ENCODE peak calls at places on chromosomes 3 and 15, in seven cellular contexts. Q is H1, Y is HCT116, N is HepG2, I is SK-N-SH, W is K562, T is GM12878. J is an unnamed sample.

GRCh38 chr3:193972816-193973215 is 163.1 kb upstream of the HES1 start:
- DNase-seq in N (no peak), I (no peak), W (no peak), T (no peak), Y (no peak), Q (no peak), J (no peak)

GRCh38 chr15:73344051-73344450 is 24.7 kb downstream of the HCN4 start:
- DNase-seq in Q (no peak), T (no peak), I (no peak), N (no peak), Y (no peak), W (no peak), J (no peak)

GRCh38 chr3:38009807-38010591 is 19.4 kb downstream of the VILL start:
- DNase-seq in Q (no peak), I (no peak), N (no peak), Y (no peak), T (no peak), W (no peak), J (no peak)

GRCh38 chr3:104279617-104280016 is 1087.1 kb upstream of the ALCAM start:
- DNase-seq in Q (no peak), I (no peak), Y (no peak), W (no peak), N (no peak), T (no peak), J (no peak)

GRCh38 chr3:186425788-186426730 is 64.0 kb upstream of the DGKG start:
- DNase-seq in N (no peak), Q (peak; percentile 42), I (no peak), Y (no peak), T (no peak), W (no peak), J (peak; percentile 64)

GRCh38 chr3:47664519-47664918 is 85.9 kb upstream of the CSPG5 start:
- DNase-seq in W (peak; percentile 34), T (no peak), I (peak; percentile 33), N (peak; percentile 14), Y (peak; percentile 18), Q (no peak), J (no peak)

GRCh38 chr15:58444658-58445332 is 13.0 kb downstream of the LIPC start:
- DNase-seq in Y (no peak), T (no peak), N (no peak), I (no peak), Q (no peak), W (no peak), J (no peak)

GRCh38 chr3:60584250-60584649 is 667.0 kb downstream of the FHIT start:
- DNase-seq in I (no peak), N (no peak), Y (no peak), T (no peak), W (no peak), Q (no peak), J (no peak)

GRCh38 chr15:25862087-25862468 is 1.0 kb downstream of the ATP10A start:
- DNase-seq in Y (no peak), W (no peak), Q (no peak), N (no peak), I (no peak), T (no peak), J (peak; percentile 59)

GRCh38 chr3:31934866-31935265 is 46.2 kb downstream of the OSBPL10 start:
- DNase-seq in Q (no peak), N (no peak), I (no peak), T (no peak), Y (no peak), W (no peak), J (peak; percentile 67)

GRCh38 chr15:55434989-55435825 is 26.9 kb downstream of the PIERCE2 start:
- DNase-seq in I (peak; percentile 68), T (no peak), N (peak; percentile 54), Q (peak; percentile 35), Y (peak; percentile 42), W (peak; percentile 76), J (peak; percentile 41)

GRCh38 chr3:133124511-133124910 is 86.3 kb downstream of the TMEM108 start:
- DNase-seq in T (no peak), W (peak; percentile 39), Q (no peak), N (no peak), Y (no peak), I (peak; percentile 58), J (no peak)

GRCh38 chr3:129756871-129757270 is 136.6 kb downstream of the TMCC1 start:
- DNase-seq in N (no peak), T (no peak), Y (no peak), Q (no peak), W (no peak), I (no peak), J (no peak)

GRCh38 chr3:46168583-46168982 is 39.5 kb downstream of the CCR1 start:
- DNase-seq in I (no peak), N (no peak), Y (no peak), Q (no peak), W (no peak), T (no peak), J (no peak)

GRCh38 chr3:185824467-185825378 is at the start of gene IGF2BP2:
- DNase-seq in W (peak; percentile 87), Q (peak; percentile 79), T (no peak), I (peak; percentile 61), Y (no peak), N (peak; percentile 74), J (peak; percentile 94)

GRCh38 chr15:78455749-78456148 is 17.7 kb downstream of the IREB2 start:
- DNase-seq in W (peak; percentile 31), T (no peak), N (no peak), Y (no peak), I (no peak), Q (no peak), J (no peak)

GRCh38 chr3:127822166-127822835 is at the start of gene MGLL:
- DNase-seq in N (no peak), T (no peak), Q (peak; percentile 60), W (no peak), Y (no peak), I (peak; percentile 78), J (no peak)

GRCh38 chr3:125443923-125444322 is 68.8 kb upstream of the ZNF148 start:
- DNase-seq in Y (no peak), W (no peak), N (no peak), T (no peak), I (no peak), Q (no peak), J (no peak)

GRCh38 chr3:128805771-128806170 is 73.6 kb upstream of the ACAD9 start:
- DNase-seq in I (no peak), W (peak; percentile 26), T (no peak), N (no peak), Y (no peak), Q (no peak), J (no peak)

GRCh38 chr3:171788546-171789351 is 21.5 kb downstream of the PLD1 start:
- DNase-seq in I (no peak), N (peak; percentile 63), Q (no peak), Y (no peak), T (no peak), W (peak; percentile 46), J (no peak)

GRCh38 chr3:4898454-4899313 is 80.6 kb upstream of the BHLHE40 start:
- DNase-seq in Y (peak; percentile 18), T (peak; percentile 53), W (peak; percentile 72), N (no peak), I (no peak), Q (no peak), J (no peak)

GRCh38 chr3:55000946-55001345 is 73.1 kb upstream of the LRTM1 start:
- DNase-seq in I (no peak), T (no peak), W (no peak), N (no peak), Y (no peak), Q (no peak), J (no peak)

GRCh38 chr3:55002416-55002930 is 74.6 kb upstream of the LRTM1 start:
- DNase-seq in N (no peak), Q (no peak), Y (no peak), I (no peak), T (no peak), W (no peak), J (no peak)

GRCh38 chr3:54999801-55000200 is 71.9 kb upstream of the LRTM1 start:
- DNase-seq in T (no peak), W (no peak), Q (no peak), I (no peak), N (no peak), Y (no peak), J (no peak)

GRCh38 chr3:54999159-54999558 is 71.3 kb upstream of the LRTM1 start:
- DNase-seq in I (no peak), Y (no peak), W (peak; percentile 22), Q (no peak), T (no peak), N (peak; percentile 2), J (no peak)

DNA sequence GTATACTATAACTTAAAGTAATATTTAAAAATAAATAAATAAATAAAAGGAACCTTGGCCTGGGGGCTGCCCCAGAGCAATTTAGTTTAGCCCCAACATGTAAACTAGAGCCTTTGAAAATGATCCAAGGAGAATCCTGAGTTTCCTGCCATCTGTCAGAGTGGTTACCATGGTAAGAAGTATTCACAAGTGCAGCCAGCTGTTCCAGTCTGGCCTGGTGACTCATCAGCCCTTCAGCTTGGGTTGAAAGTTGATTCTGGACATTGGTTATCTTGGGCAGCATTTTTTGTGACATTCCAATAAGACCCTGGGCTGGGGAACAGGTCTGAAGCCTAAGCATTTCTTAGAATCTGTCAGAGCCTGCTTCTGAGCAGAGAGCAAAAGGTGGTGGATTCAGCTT is 72.7 kb upstream of the LRTM1 start:
- DNase-seq in Y (no peak), Q (no peak), T (no peak), W (no peak), I (peak; percentile 15), N (no peak), J (peak; percentile 1)
- TF ChIP-seq JUND in Y (no peak), Q (peak; percentile 24), T (no peak), W (no peak), I (peak; percentile 85), N (no peak), J (no peak)

GRCh38 chr3:2301361-2301760 is 202.7 kb downstream of the CNTN4 start:
- DNase-seq in I (peak; percentile 51), W (no peak), N (no peak), T (no peak), Q (no peak), Y (no peak), J (no peak)

GRCh38 chr3:2300938-2301337 is 202.3 kb downstream of the CNTN4 start:
- DNase-seq in Y (no peak), W (no peak), N (no peak), Q (no peak), I (peak; percentile 44), T (no peak), J (no peak)

GRCh38 chr3:2303567-2303966 is 204.9 kb downstream of the CNTN4 start:
- DNase-seq in Q (peak; percentile 67), I (no peak), T (no peak), N (no peak), Y (no peak), W (peak; percentile 10), J (peak; percentile 9)
- TF ChIP-seq JUND in Q (no peak), I (no peak), T (no peak), N (no peak), Y (no peak), W (no peak), J (no peak)

DNA sequence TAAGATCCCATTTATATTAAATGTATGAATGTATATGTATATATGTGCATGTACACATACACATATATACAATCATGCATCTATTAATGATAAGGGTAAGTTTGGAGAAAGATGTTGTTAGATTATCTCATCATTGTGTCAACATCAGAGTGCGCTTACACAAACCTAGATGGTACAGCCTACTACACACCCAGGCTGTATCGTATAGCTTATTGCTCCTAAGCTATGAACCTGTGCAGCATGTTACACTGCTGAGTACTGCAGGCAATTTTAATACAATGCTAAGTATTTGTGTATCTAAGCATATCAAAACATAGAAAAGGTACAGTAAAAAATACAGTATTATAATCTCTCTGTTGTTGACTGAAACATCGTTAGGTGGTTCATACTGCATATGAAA is 57.4 kb upstream of the ABHD17C start:
- DNase-seq in Y (no peak), W (no peak), I (no peak), N (no peak), Q (no peak), T (no peak), J (no peak)
- TF ChIP-seq JUND in Y (no peak), W (no peak), I (no peak), N (no peak), Q (no peak), T (no peak), J (no peak)

GRCh38 chr3:69288161-69288895 is 97.6 kb downstream of the FRMD4B start:
- DNase-seq in Y (no peak), W (no peak), I (no peak), N (no peak), T (no peak), Q (peak; percentile 68), J (no peak)
- TF ChIP-seq JUND in Y (no peak), W (no peak), I (no peak), N (no peak), T (no peak), Q (no peak), J (no peak)

J was measured in T47D.